ENCODE peak calls at places on chromosomes 3 and 15, in six cellular contexts. P, K, Y, S, C and U are unnamed samples.

GRCh38 chr3:48597408-48597800 is 2.3 kb upstream of the COL7A1 start:
- DNase-seq in K (no peak), Y (no peak), C (no peak), P (no peak), S (no peak), U (no peak)

GRCh38 chr3:158742861-158743260 is 10.6 kb upstream of the RARRES1 start:
- DNase-seq in C (no peak), S (no peak), Y (no peak), K (no peak), P (no peak), U (no peak)

GRCh38 chr3:94862703-94863102 is 799.8 kb downstream of the NSUN3 start:
- DNase-seq in P (peak), K (no peak), C (no peak), Y (no peak), S (peak), U (peak)

GRCh38 chr3:188439080-188439479 is 285.1 kb downstream of the LPP start:
- DNase-seq in Y (no peak), P (no peak), S (no peak), K (no peak), C (no peak), U (peak)

GRCh38 chr3:5690904-5691532 is 503.5 kb downstream of the EDEM1 start:
- DNase-seq in S (no peak), C (no peak), P (no peak), K (peak), Y (no peak), U (no peak)

GRCh38 chr15:69232144-69232543 is 66.6 kb upstream of the PAQR5 start:
- DNase-seq in S (no peak), Y (no peak), C (no peak), P (no peak), K (no peak), U (peak)

GRCh38 chr3:567488-568173 is 371.1 kb downstream of the CHL1 start:
- DNase-seq in K (no peak), C (no peak), Y (no peak), P (no peak), S (no peak), U (no peak)

GRCh38 chr3:184339016-184339415 is 1.6 kb downstream of the FAM131A start:
- DNase-seq in K (no peak), C (no peak), P (no peak), S (no peak), Y (no peak), U (no peak)

GRCh38 chr3:157633241-157633640 is 130.0 kb upstream of the VEPH1 start:
- DNase-seq in K (no peak), S (no peak), Y (no peak), P (no peak), C (no peak), U (no peak)

GRCh38 chr3:175346573-175347356 is 487.6 kb downstream of the NAALADL2 start:
- DNase-seq in Y (peak), K (peak), S (no peak), C (no peak), P (no peak), U (no peak)

GRCh38 chr3:53845103-53845880 is 927 bp downstream of the CHDH start:
- DNase-seq in Y (no peak), C (peak), P (peak), S (peak), K (peak), U (no peak)

GRCh38 chr3:169659096-169659521 is 4.4 kb downstream of the MECOM start:
- DNase-seq in C (peak), Y (no peak), K (no peak), P (no peak), S (no peak), U (no peak)

GRCh38 chr3:169661567-169662214 is 1.8 kb downstream of the MECOM start:
- DNase-seq in P (no peak), S (peak), C (peak), Y (no peak), K (no peak), U (no peak)

GRCh38 chr3:169658311-169658931 is 5.1 kb downstream of the MECOM start:
- DNase-seq in K (no peak), P (no peak), C (peak), S (no peak), Y (no peak), U (no peak)

GRCh38 chr3:169660709-169661566 is 2.6 kb downstream of the MECOM start:
- DNase-seq in C (peak), P (no peak), K (no peak), Y (no peak), S (no peak), U (no peak)

GRCh38 chr3:169659858-169660614 is 3.5 kb downstream of the MECOM start:
- DNase-seq in Y (no peak), P (no peak), S (no peak), K (no peak), C (peak), U (no peak)
- TF ChIP-seq MAX in Y (no peak), P (no peak), S (no peak), K (no peak), C (no peak), U (no peak)

DNA sequence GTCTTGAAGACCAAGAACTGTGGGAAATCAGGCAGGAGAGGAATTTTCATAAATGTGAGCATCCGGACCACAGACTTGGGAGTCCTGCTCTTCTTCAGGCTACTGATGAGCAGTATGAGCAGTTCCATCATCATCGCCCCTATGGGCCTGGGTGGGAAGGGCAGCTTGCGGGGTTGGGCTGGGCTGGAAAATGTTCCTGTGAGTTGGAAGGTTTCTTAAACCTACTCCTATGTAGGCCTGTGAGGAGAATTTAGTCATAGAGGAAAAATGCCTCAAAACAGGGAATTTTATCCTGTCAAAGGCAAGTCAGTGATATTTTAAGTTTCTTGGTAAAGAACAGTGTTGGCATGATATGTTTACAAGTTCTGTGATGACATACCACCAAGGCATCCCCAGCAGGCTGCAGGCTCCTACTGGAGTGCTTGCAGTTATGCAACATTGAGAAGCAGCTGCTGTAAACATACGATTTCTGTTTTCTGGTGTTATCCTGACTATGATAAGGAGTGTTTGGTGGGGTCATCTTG is 10.3 kb downstream of the MASP1 start:
- DNase-seq in S (no peak), Y (no peak), C (no peak), K (no peak), P (no peak), U (no peak)
- TF ChIP-seq CTCF in S (no peak), Y (no peak), C (peak), K (no peak), P (no peak), U (no peak)

GRCh38 chr3:8363200-8363599 is 138.4 kb upstream of the LMCD1 start:
- DNase-seq in C (no peak), K (no peak), Y (no peak), P (no peak), S (no peak), U (no peak)
- H3K4me3 ChIP-seq in C (no peak), K (no peak), Y (no peak), P (no peak), S (no peak), U (no peak)

GRCh38 chr3:180870008-180870733 is 42.3 kb upstream of the FXR1 start:
- DNase-seq in C (peak), Y (no peak), S (no peak), K (no peak), P (no peak), U (no peak)
- TF ChIP-seq MAX in C (peak), Y (no peak), S (no peak), K (no peak), P (no peak), U (no peak)

GRCh38 chr15:89776274-89777072 is at the start of gene MESP2:
- DNase-seq in P (peak), Y (no peak), K (peak), C (peak), S (peak), U (peak)
- TF ChIP-seq CTCF in P (peak), Y (peak), K (peak), C (peak), S (no peak), U (peak)

GRCh38 chr3:78633626-78634025 is 1134.2 kb downstream of the ROBO1 start:
- DNase-seq in Y (no peak), S (no peak), C (no peak), K (no peak), P (no peak), U (no peak)

GRCh38 chr3:78632925-78633324 is 1134.9 kb downstream of the ROBO1 start:
- DNase-seq in P (no peak), S (no peak), Y (no peak), C (no peak), K (no peak), U (no peak)

GRCh38 chr3:78629544-78629943 is 1138.3 kb downstream of the ROBO1 start:
- DNase-seq in Y (no peak), S (no peak), P (no peak), C (no peak), K (no peak), U (no peak)

GRCh38 chr3:78634316-78634715 is 1133.5 kb downstream of the ROBO1 start:
- DNase-seq in K (no peak), Y (no peak), C (no peak), P (no peak), S (no peak), U (no peak)
- H3K4me3 ChIP-seq in K (no peak), Y (no peak), C (no peak), P (no peak), S (no peak), U (no peak)

DNA sequence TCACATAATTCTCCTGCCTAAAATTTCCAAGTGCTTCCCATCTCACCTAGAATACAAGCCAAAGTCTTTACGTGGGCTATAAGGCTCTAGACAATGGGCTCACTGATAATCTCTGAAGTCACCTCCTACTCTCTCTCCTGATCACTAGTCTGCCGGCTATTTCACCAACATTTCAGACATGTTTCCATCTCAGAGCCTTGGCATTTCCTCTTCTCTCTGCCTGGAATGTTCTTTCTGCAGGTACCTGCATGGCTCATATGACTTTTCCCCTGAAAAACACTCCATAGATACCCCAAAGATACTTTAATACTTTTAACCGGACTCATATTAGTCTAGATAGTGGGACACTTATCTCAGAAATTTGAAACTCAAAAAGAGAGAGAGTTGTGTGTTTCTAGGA is 32.7 kb downstream of the CD200 start:
- DNase-seq in C (no peak), K (no peak), S (no peak), Y (no peak), P (no peak), U (no peak)
- TF ChIP-seq MAX in C (no peak), K (no peak), S (no peak), Y (no peak), P (no peak), U (no peak)

GRCh38 chr3:150303776-150304175 is 104.3 kb upstream of the TSC22D2 start:
- DNase-seq in P (peak), C (no peak), Y (peak), K (peak), S (peak), U (peak)
- TF ChIP-seq CTCF in P (peak), C (peak), Y (peak), K (peak), S (peak), U (peak)

GRCh38 chr3:16203671-16204629 is 29.5 kb downstream of the GALNT15 start:
- DNase-seq in K (no peak), C (no peak), Y (no peak), P (no peak), S (no peak), U (no peak)
- H3K4me3 ChIP-seq in K (no peak), C (no peak), Y (no peak), P (no peak), S (no peak), U (no peak)

GRCh38 chr3:150145659-150146058 is 175.0 kb upstream of the PFN2 start:
- DNase-seq in S (no peak), Y (no peak), P (no peak), K (no peak), C (no peak), U (no peak)

GRCh38 chr3:150146891-150147761 is 176.4 kb upstream of the PFN2 start:
- DNase-seq in K (no peak), Y (no peak), S (no peak), P (no peak), C (no peak), U (peak)

GRCh38 chr3:150149651-150150051 is 179.0 kb upstream of the PFN2 start:
- DNase-seq in S (no peak), Y (no peak), P (no peak), C (no peak), K (no peak), U (no peak)

GRCh38 chr3:150150633-150151032 is 179.9 kb upstream of the PFN2 start:
- DNase-seq in K (no peak), S (no peak), C (no peak), Y (no peak), P (no peak), U (no peak)

DNA sequence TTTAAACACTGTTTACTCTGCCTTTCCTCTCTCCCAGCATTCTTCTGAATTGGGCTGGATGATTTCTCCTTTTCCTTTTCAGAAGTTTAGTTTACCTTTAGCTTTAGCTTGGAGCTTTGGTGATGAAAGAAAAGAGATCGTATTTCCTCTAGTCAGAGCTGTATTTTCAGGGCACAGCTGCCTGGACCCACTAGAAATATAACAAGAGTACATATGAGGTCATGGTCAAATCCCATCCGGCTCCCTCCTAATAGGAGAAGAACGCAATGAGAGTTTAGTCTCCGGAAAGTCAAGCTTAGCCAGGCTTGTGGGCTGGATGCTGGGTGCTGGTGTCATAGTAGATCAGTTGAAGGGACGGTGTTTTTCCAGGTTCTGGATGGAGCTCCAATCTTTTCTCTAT is 177.1 kb upstream of the PFN2 start:
- DNase-seq in P (no peak), K (no peak), Y (no peak), C (no peak), S (no peak), U (no peak)
- TF ChIP-seq MAX in P (no peak), K (no peak), Y (no peak), C (no peak), S (no peak), U (no peak)